ENCODE peak calls at places on chromosome 16, in seven cellular contexts. M, S, Y, D, T, W and H are unnamed samples.

GRCh38 chr16:30527635-30528178 is 1.3 kb upstream of the ZNF768 start:
- DNase-seq in Y (no peak), M (no peak), T (no peak), D (peak; percentile 33), W (no peak), S (no peak), H (no peak)

GRCh38 chr16:8959921-8960787 is 3.6 kb downstream of the USP7 start:
- DNase-seq in T (peak; percentile 98), S (peak; percentile 26), D (no peak), W (no peak), Y (no peak), M (no peak), H (no peak)

GRCh38 chr16:70738083-70738977 is 52.5 kb upstream of the MTSS2 start:
- DNase-seq in M (peak; percentile 73), Y (no peak), W (peak; percentile 73), S (peak; percentile 83), T (peak; percentile 79), D (no peak), H (peak; percentile 60)

GRCh38 chr16:26993988-26994387 is 72.7 kb upstream of the C16orf82 start:
- DNase-seq in M (no peak), D (no peak), Y (no peak), T (no peak), W (no peak), S (no peak), H (no peak)

GRCh38 chr16:57091990-57092785 is at the start of gene CPNE2:
- DNase-seq in Y (no peak), T (no peak), S (peak; percentile 84), M (peak; percentile 42), D (no peak), W (peak; percentile 72), H (peak; percentile 70)

GRCh38 chr16:55116165-55116894 is 185.7 kb downstream of the IRX5 start:
- DNase-seq in D (no peak), M (no peak), T (no peak), W (no peak), Y (no peak), S (no peak), H (no peak)

GRCh38 chr16:2056077-2056476 is 8.3 kb downstream of the TSC2 start:
- DNase-seq in T (peak; percentile 38), D (no peak), Y (no peak), M (no peak), S (no peak), W (no peak), H (no peak)

GRCh38 chr16:3954411-3954921 is 74.0 kb upstream of the CREBBP start:
- DNase-seq in Y (no peak), T (peak; percentile 17), M (no peak), S (peak; percentile 34), D (no peak), W (no peak), H (no peak)

GRCh38 chr16:56941092-56941491 is 9.2 kb downstream of the HERPUD1 start:
- DNase-seq in S (no peak), D (no peak), Y (no peak), M (no peak), T (no peak), W (no peak), H (no peak)

GRCh38 chr16:88455610-88456355 is 2.7 kb downstream of the ZFPM1 start:
- DNase-seq in Y (peak; percentile 56), S (peak; percentile 84), D (peak; percentile 81), T (peak; percentile 57), W (peak; percentile 67), M (peak; percentile 59), H (no peak)

GRCh38 chr16:18788828-18789514 is 1.2 kb downstream of the RPS15A start:
- DNase-seq in M (no peak), S (no peak), T (no peak), Y (no peak), W (no peak), D (no peak), H (no peak)

GRCh38 chr16:30954993-30955392 is 2.6 kb upstream of the SETD1A start:
- DNase-seq in D (no peak), W (no peak), M (no peak), Y (no peak), T (peak; percentile 69), S (no peak), H (no peak)

GRCh38 chr16:72791786-72792185 is 256.1 kb downstream of the ZFHX3 start:
- DNase-seq in S (no peak), D (no peak), W (no peak), Y (no peak), T (no peak), M (no peak), H (no peak)

GRCh38 chr16:11399261-11399831 is 54.1 kb downstream of the RMI2 start:
- DNase-seq in T (no peak), M (no peak), S (no peak), D (no peak), W (no peak), Y (no peak), H (no peak)

GRCh38 chr16:10729649-10730048 is 14.0 kb upstream of the NUBP1 start:
- DNase-seq in Y (peak; percentile 54), D (no peak), T (no peak), W (no peak), S (no peak), M (no peak), H (no peak)

GRCh38 chr16:4390266-4391260 is 18.9 kb downstream of the VASN start:
- DNase-seq in D (no peak), M (peak; percentile 62), Y (no peak), T (no peak), S (no peak), W (no peak), H (no peak)

GRCh38 chr16:77690416-77690815 is 31.9 kb upstream of the NUDT7 start:
- DNase-seq in Y (no peak), D (no peak), S (no peak), T (no peak), W (no peak), M (no peak), H (no peak)

GRCh38 chr16:55503726-55504553 is 4.9 kb upstream of the LPCAT2 start:
- DNase-seq in M (no peak), D (no peak), Y (no peak), S (no peak), W (no peak), T (no peak), H (no peak)

GRCh38 chr16:72635104-72635503 is 412.8 kb downstream of the ZFHX3 start:
- DNase-seq in T (no peak), S (no peak), Y (no peak), D (no peak), W (no peak), M (no peak), H (no peak)

GRCh38 chr16:4200781-4201137 is 41.1 kb downstream of the SRL start:
- DNase-seq in T (no peak), M (no peak), Y (no peak), D (no peak), S (no peak), W (no peak), H (no peak)

GRCh38 chr16:89618114-89618999 is 4.9 kb downstream of the DPEP1 start:
- DNase-seq in M (no peak), W (no peak), S (no peak), Y (no peak), D (no peak), T (no peak), H (no peak)

GRCh38 chr16:252366-253337 is 18.0 kb downstream of the FAM234A start:
- DNase-seq in D (peak; percentile 40), W (no peak), S (peak; percentile 79), M (no peak), T (no peak), Y (no peak), H (no peak)
- TF ChIP-seq SP1 in D (no peak), W (no peak), S (no peak), M (no peak), T (no peak), Y (no peak), H (no peak)

DNA sequence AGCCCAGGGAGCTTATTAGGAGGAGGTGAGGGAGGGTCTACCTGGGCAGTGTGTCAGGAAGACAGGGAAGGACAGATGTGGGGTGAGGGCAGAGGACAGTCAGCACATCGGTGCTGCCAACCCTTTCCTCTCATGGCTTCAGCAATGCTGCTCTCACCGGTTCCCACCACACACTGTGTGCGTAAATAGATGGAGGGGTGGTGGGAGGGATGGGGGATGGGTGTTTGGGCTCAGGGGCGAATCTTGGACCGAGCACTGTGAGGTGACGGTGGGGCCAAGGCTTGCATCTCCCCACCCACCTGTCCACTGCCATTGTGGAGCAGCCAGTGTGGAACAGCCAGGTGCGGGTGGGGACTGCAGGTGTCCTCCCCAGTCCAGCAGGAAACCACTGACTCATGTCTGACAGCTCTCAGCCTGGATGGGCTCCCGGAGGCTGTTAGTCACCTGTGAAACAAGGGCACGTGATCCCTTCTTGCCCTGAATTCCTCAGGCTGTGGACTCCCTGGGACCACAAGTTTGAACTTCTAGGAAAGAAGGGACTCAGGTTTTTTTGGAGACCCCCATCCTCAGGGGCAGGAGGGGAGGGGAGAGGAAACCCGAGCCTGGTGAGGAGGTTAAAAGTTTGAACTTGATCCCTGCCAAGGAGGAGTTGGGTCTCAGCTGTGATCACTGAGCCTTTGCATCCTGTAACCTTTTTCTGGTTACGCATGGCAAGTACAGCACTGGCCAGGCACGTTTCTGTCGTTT is 42.7 kb upstream of the SMPD3 start:
- DNase-seq in W (no peak), S (no peak), D (no peak), M (peak; percentile 22), Y (peak; percentile 74), T (no peak), H (no peak)
- TF ChIP-seq SP1 in W (no peak), S (no peak), D (no peak), M (no peak), Y (peak; percentile 76), T (no peak), H (no peak)

DNA sequence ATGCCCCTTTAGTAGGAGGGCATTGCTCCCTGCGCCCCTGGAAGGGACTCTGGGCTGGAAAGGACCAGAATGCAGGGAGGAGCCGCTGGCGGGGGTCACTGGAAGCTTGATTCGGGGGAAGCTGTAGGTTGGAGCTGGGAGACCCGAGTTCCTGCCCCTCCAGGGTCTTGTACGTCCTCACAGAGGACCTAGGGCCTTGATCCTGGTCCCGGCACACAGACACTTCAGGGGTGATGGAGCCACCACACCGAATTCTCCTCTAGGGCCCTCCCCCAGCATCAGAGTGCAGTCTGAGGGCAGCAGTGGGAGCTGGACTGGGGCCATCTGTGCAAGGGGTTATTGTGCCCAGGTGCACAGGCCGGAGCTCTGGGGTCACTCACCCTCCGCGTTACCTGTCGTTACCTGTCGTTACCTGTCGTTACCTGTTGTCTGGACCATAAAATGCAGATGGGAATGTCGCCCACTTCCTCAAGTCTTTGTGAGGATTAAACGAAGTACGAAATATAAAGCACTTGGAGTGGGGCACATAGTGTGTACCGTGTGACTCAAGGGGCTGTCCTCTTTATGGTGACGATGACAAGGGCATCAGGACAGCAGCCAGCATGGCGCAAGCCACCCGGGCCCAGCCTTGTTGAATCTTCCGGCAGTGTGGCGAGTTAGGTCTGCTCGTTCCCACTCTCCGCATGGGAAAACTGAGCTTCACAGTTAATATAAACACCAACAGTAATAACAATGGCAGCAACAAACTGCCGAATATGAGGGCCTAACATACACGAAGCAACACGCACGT is 48.6 kb downstream of the CMIP start:
- DNase-seq in M (no peak), T (no peak), S (no peak), W (no peak), D (no peak), Y (peak; percentile 16), H (no peak)
- TF ChIP-seq SP1 in M (no peak), T (no peak), S (no peak), W (no peak), D (no peak), Y (no peak), H (no peak)

DNA sequence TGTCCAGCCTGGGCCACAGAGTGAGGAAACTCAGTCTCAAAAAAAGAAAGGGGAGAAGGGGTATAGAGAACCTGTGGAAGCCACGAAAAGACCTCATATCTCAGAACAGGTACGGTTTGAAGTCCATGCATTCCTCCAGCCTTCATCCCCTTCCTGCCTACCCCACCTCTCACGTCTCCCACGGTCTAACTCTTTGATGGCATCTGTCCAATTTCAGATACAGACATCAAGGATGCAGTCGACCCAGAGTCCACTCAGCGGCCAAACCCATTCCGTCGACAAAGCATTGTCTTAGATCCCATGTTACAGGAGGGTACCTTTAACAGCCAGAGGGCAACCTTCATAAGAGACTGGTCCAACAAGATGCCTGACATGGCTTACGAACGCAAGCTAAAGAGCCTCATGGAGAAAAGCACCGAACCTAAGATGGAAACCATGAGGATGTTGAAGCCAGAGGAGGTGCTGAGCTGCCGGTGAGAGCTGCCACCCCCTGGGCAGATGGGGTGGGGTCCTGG is 22.7 kb downstream of the C16orf78 start:
- DNase-seq in T (no peak), W (peak; percentile 20), M (no peak), S (no peak), D (no peak), Y (no peak), H (no peak)
- TF ChIP-seq SP1 in T (no peak), W (no peak), M (no peak), S (no peak), D (no peak), Y (no peak), H (no peak)